ENCODE peak calls at places on chromosomes 2 and 18, in seven cellular contexts. E is CD8-positive, alpha-beta T cell; F is EL; V is ecto neural progenitor cell; R is M059J; O is EH; M is epithelial cell of esophagus. T is an unnamed sample.

GRCh38 chr2:197626965-197627629 is 48.3 kb downstream of the RFTN2 start:
- DNase-seq in E (no peak), O (no peak), M (no peak), V (no peak), F (no peak), R (no peak), T (no peak)

GRCh38 chr2:76749858-76750257 is 772.3 kb downstream of the LRRTM4 start:
- DNase-seq in F (no peak), V (no peak), O (no peak), M (no peak), R (peak), E (no peak), T (peak)

GRCh38 chr2:196324212-196324611 is 152.8 kb upstream of the STK17B start:
- DNase-seq in O (peak), M (no peak), R (peak), V (no peak), E (no peak), F (peak), T (no peak)

GRCh38 chr18:51092097-51092496 is 62.1 kb downstream of the SMAD4 start:
- DNase-seq in F (no peak), R (no peak), V (no peak), O (no peak), M (no peak), E (no peak), T (no peak)

GRCh38 chr2:59998324-59998723 is 555.1 kb downstream of the BCL11A start:
- DNase-seq in F (no peak), O (no peak), M (no peak), R (no peak), E (no peak), V (no peak), T (no peak)

GRCh38 chr2:44980786-44981713 is 28.2 kb downstream of the SIX2 start:
- DNase-seq in F (no peak), M (no peak), E (no peak), V (no peak), O (no peak), R (no peak), T (no peak)

GRCh38 chr2:211486-212184 is 52.2 kb downstream of the SH3YL1 start:
- DNase-seq in M (no peak), F (no peak), V (no peak), O (no peak), E (no peak), R (no peak), T (no peak)

GRCh38 chr2:2057125-2057721 is 273.9 kb downstream of the MYT1L start:
- DNase-seq in E (peak), V (no peak), R (peak), F (peak), M (peak), O (peak), T (peak)

GRCh38 chr2:62340981-62341624 is 145.2 kb downstream of the B3GNT2 start:
- DNase-seq in V (no peak), F (peak), O (peak), R (peak), E (no peak), M (peak), T (peak)

GRCh38 chr2:174561283-174562275 is 36.0 kb downstream of the WIPF1 start:
- DNase-seq in O (no peak), V (no peak), M (no peak), R (no peak), E (no peak), F (no peak), T (no peak)

GRCh38 chr2:82790277-82791021 is 1668.6 kb downstream of the SUCLG1 start:
- DNase-seq in E (no peak), O (peak), F (peak), V (no peak), R (peak), M (peak), T (peak)

GRCh38 chr2:206343144-206343543 is 68.7 kb downstream of the ZDBF2 start:
- DNase-seq in V (no peak), R (no peak), F (no peak), E (no peak), O (no peak), M (no peak), T (no peak)

GRCh38 chr2:103139628-103140268 is 377.9 kb downstream of the TMEM182 start:
- DNase-seq in M (no peak), R (no peak), E (no peak), V (no peak), O (no peak), F (no peak), T (no peak)

GRCh38 chr18:26262156-26262555 is 35.9 kb downstream of the TAF4B start:
- DNase-seq in E (no peak), R (no peak), O (peak), F (no peak), M (no peak), V (no peak), T (no peak)

GRCh38 chr2:135163306-135163705 is 111.2 kb downstream of the RAB3GAP1 start:
- DNase-seq in E (no peak), F (no peak), V (no peak), M (no peak), R (no peak), O (no peak), T (no peak)

GRCh38 chr2:227799202-227799601 is 14.4 kb upstream of the CCL20 start:
- DNase-seq in E (no peak), V (no peak), M (no peak), F (no peak), O (no peak), R (no peak), T (no peak)

GRCh38 chr18:22639026-22639463 is 221.3 kb upstream of the CTAGE1 start:
- DNase-seq in O (peak), M (peak), E (no peak), R (peak), V (no peak), F (peak), T (peak)

GRCh38 chr2:150606380-150607060 is 119.1 kb upstream of the RND3 start:
- DNase-seq in V (no peak), M (peak), O (no peak), E (no peak), R (no peak), F (no peak), T (no peak)

GRCh38 chr2:172095905-172096660 is 6.6 kb downstream of the DLX2 start:
- DNase-seq in R (peak), M (no peak), F (peak), O (peak), V (peak), E (no peak), T (no peak)

GRCh38 chr2:128300621-128301020 is 18.0 kb downstream of the HS6ST1 start:
- DNase-seq in F (no peak), M (no peak), O (peak), E (no peak), R (peak), V (no peak), T (no peak)

GRCh38 chr2:150570712-150571111 is 83.2 kb upstream of the RND3 start:
- DNase-seq in O (peak), M (peak), V (no peak), R (peak), E (no peak), F (peak), T (peak)

GRCh38 chr2:47321411-47322031 is 81.4 kb upstream of the MSH2 start:
- DNase-seq in O (peak), E (no peak), F (peak), V (no peak), M (no peak), R (no peak), T (no peak)

GRCh38 chr2:30463535-30463934 is 16.5 kb downstream of the LCLAT1 start:
- DNase-seq in M (no peak), V (no peak), E (no peak), O (no peak), R (no peak), F (no peak), T (no peak)

GRCh38 chr2:218981390-218982311 is 3.3 kb downstream of the FEV start:
- DNase-seq in R (no peak), E (peak), O (no peak), M (peak), F (peak), V (no peak), T (no peak)

GRCh38 chr2:160377204-160377995 is 116.2 kb downstream of the RBMS1 start:
- DNase-seq in F (no peak), M (no peak), E (no peak), V (no peak), R (no peak), O (no peak), T (no peak)

GRCh38 chr2:46175409-46175808 is 121.8 kb upstream of the EPAS1 start:
- DNase-seq in R (peak), M (no peak), V (no peak), E (no peak), O (peak), F (peak), T (no peak)

GRCh38 chr18:60975419-60975818 is 357.8 kb upstream of the CDH20 start:
- DNase-seq in V (no peak), R (no peak), F (no peak), O (no peak), E (no peak), M (peak), T (no peak)

GRCh38 chr18:36302676-36303075 is 5.2 kb downstream of the FHOD3 start:
- DNase-seq in R (peak), M (peak), O (peak), V (no peak), E (no peak), F (peak), T (no peak)

GRCh38 chr18:59024829-59025228 is 114.9 kb upstream of the SEC11C start:
- DNase-seq in M (peak), F (no peak), V (no peak), R (peak), E (no peak), O (peak), T (no peak)

GRCh38 chr2:65711863-65712262 is 279.5 kb upstream of the SPRED2 start:
- DNase-seq in M (no peak), O (no peak), E (no peak), R (no peak), V (no peak), F (no peak), T (no peak)

GRCh38 chr2:98825043-98825350 is 94.1 kb upstream of the MGAT4A start:
- DNase-seq in E (no peak), F (no peak), M (no peak), R (no peak), V (no peak), O (no peak), T (no peak)

T was measured in HT1080.